ENCODE peak calls at places on chromosome 10, in five cellular contexts. G is upper lobe of right lung, J is left ventricle myocardium inferior, S is glomerular endothelial cell, P is IMR-90. Y is an unnamed sample.

GRCh38 chr10:60820093-60820769 is 42.0 kb downstream of the CDK1 start:
- DNase-seq in J (no peak), S (peak), P (peak), G (no peak), Y (no peak)

GRCh38 chr10:71634531-71635164 is 84.9 kb downstream of the C10orf105 start:
- DNase-seq in J (peak), P (no peak), S (no peak), G (no peak), Y (no peak)

GRCh38 chr10:80567292-80567691 is 29.6 kb downstream of the SH2D4B start:
- DNase-seq in P (no peak), G (no peak), J (no peak), S (no peak), Y (no peak)

GRCh38 chr10:69489506-69490090 is 38.3 kb downstream of the TSPAN15 start:
- DNase-seq in P (no peak), G (peak), J (peak), S (no peak), Y (no peak)

GRCh38 chr10:13453896-13454295 is 74.9 kb downstream of the BEND7 start:
- DNase-seq in P (no peak), G (no peak), J (no peak), S (no peak), Y (no peak)

GRCh38 chr10:48614481-48615383 is 9.9 kb upstream of the ARHGAP22 start:
- DNase-seq in P (peak), J (no peak), G (no peak), S (no peak), Y (no peak)

GRCh38 chr10:119541459-119542356 is 811 bp downstream of the RGS10 start:
- DNase-seq in G (peak), J (peak), S (no peak), P (no peak), Y (no peak)

GRCh38 chr10:24503627-24504320 is 219.9 kb downstream of the ARHGAP21 start:
- DNase-seq in J (no peak), S (peak), P (peak), G (no peak), Y (peak)

GRCh38 chr10:48523212-48523819 is 81.6 kb downstream of the ARHGAP22 start:
- DNase-seq in G (no peak), P (peak), J (peak), S (no peak), Y (peak)

GRCh38 chr10:113333313-113333712 is 219.5 kb upstream of the HABP2 start:
- DNase-seq in P (no peak), J (no peak), S (no peak), G (no peak), Y (no peak)

GRCh38 chr10:124990671-124991625 is 49.0 kb downstream of the ZRANB1 start:
- DNase-seq in G (no peak), J (no peak), P (no peak), S (no peak), Y (no peak)

GRCh38 chr10:121579656-121580055 is 18.6 kb downstream of the FGFR2 start:
- DNase-seq in J (no peak), S (no peak), G (no peak), P (no peak), Y (no peak)

GRCh38 chr10:132186488-132187413 is at the start of gene DPYSL4:
- DNase-seq in G (no peak), P (no peak), S (no peak), J (no peak), Y (no peak)

GRCh38 chr10:133127291-133128125 is 32.5 kb upstream of the KNDC1 start:
- DNase-seq in P (no peak), G (peak), S (no peak), J (peak), Y (no peak)

GRCh38 chr10:12051241-12051640 is 8.6 kb upstream of the UPF2 start:
- DNase-seq in S (no peak), P (no peak), G (no peak), J (no peak), Y (no peak)

GRCh38 chr10:70893227-70894006 is 5.1 kb upstream of the PCBD1 start:
- DNase-seq in P (no peak), G (no peak), J (no peak), S (no peak), Y (no peak)

GRCh38 chr10:79190740-79191261 is 122.0 kb downstream of the ZMIZ1 start:
- DNase-seq in G (no peak), P (no peak), S (no peak), J (no peak), Y (no peak)

GRCh38 chr10:102657451-102657850 is 13.2 kb downstream of the TRIM8 start:
- DNase-seq in S (no peak), J (no peak), G (no peak), P (no peak), Y (no peak)

GRCh38 chr10:13959443-13960359 is 371.0 kb downstream of the FRMD4A start:
- DNase-seq in G (no peak), S (peak), P (no peak), J (no peak), Y (no peak)

GRCh38 chr10:2119316-2119715 is 382.0 kb upstream of the ADARB2 start:
- DNase-seq in S (no peak), G (no peak), J (no peak), P (no peak), Y (peak)

GRCh38 chr10:117449636-117450035 is 74.4 kb upstream of the PDZD8 start:
- DNase-seq in S (no peak), G (no peak), P (no peak), J (no peak), Y (no peak)

GRCh38 chr10:91603931-91604331 is 28.9 kb downstream of the PPP1R3C start:
- DNase-seq in J (no peak), P (no peak), G (no peak), S (no peak), Y (no peak)

GRCh38 chr10:6023661-6024333 is 38.4 kb downstream of the IL2RA start:
- DNase-seq in G (no peak), P (no peak), S (no peak), J (no peak), Y (no peak)

GRCh38 chr10:404341-404740 is 269.1 kb downstream of the ZMYND11 start:
- DNase-seq in S (no peak), G (no peak), J (no peak), P (peak), Y (peak)

GRCh38 chr10:88926484-88927249 is 25.9 kb downstream of the ACTA2 start:
- DNase-seq in S (no peak), G (no peak), P (peak), J (no peak), Y (peak)

GRCh38 chr10:113569576-113569975 is 16.7 kb downstream of the HABP2 start:
- DNase-seq in P (no peak), S (no peak), J (peak), G (no peak), Y (no peak)

GRCh38 chr10:120823251-120823650 is 27.9 kb upstream of the WDR11 start:
- DNase-seq in J (no peak), S (no peak), P (no peak), G (no peak), Y (no peak)

GRCh38 chr10:35188954-35189353 is 62.3 kb downstream of the CREM start:
- DNase-seq in P (no peak), G (no peak), J (no peak), S (no peak), Y (no peak)

GRCh38 chr10:89175821-89176220 is 31.3 kb downstream of the CH25H start:
- DNase-seq in G (no peak), S (no peak), J (no peak), P (no peak), Y (no peak)

GRCh38 chr10:21313691-21314090 is 211.8 kb downstream of the SKIDA1 start:
- DNase-seq in P (no peak), S (no peak), G (no peak), J (no peak), Y (no peak)

Y was measured in non-pigmented ciliary epithelial cell.